ENCODE peak calls at places on chromosomes 7 and 10, in ten cellular contexts. C is activated T-cell treated with anti-CD3 and anti-CD28 coated beads, Interleukin-2, amount 50 U/mL, for 48 hours; G is stimulated activated CD4-positive, alpha-beta T cell treated with anti-CD3 and anti-CD28 coated beads, Interleukin-15, amount 100 ng/mL, for 24 hours; S is Daoy; I is activated CD4-positive, CD25-positive, alpha-beta regulatory T cell treated with anti-CD3 and anti-CD28 coated beads, Interleukin-2, amount 50 U/mL, for 72 hours; D is WTC11; B is immature natural killer cell; L is RWPE1; J is activated CD4-positive, alpha-beta memory T cell treated with anti-CD3 and anti-CD28 coated beads for 36 hours; P is amygdala. M is an unnamed sample.

GRCh38 chr7:20301311-20301939 is 29.3 kb upstream of the ITGB8 start:
- DNase-seq in C (no peak), G (no peak), S (peak), I (no peak), D (no peak), B (no peak), L (peak), J (no peak), P (no peak), M (no peak)

GRCh38 chr7:134936893-134937520 is 49.3 kb upstream of the AGBL3 start:
- DNase-seq in C (no peak), G (no peak), S (no peak), I (no peak), D (no peak), B (no peak), L (no peak), J (no peak), P (no peak), M (no peak)

GRCh38 chr7:5296015-5296621 is 13.4 kb downstream of the SLC29A4 start:
- DNase-seq in C (peak), G (peak), S (no peak), I (no peak), D (peak), B (peak), L (no peak), J (peak), P (no peak), M (no peak)

GRCh38 chr7:156162451-156162850 is 350.2 kb upstream of the SHH start:
- DNase-seq in C (no peak), G (no peak), S (no peak), I (no peak), D (no peak), B (no peak), L (no peak), J (no peak), P (no peak), M (no peak)

GRCh38 chr7:71026680-71027079 is 105.3 kb upstream of the GALNT17 start:
- DNase-seq in C (no peak), G (no peak), S (no peak), I (no peak), D (no peak), B (no peak), L (no peak), J (no peak), P (no peak), M (no peak)

GRCh38 chr10:8105932-8106331 is 51.4 kb downstream of the GATA3 start:
- DNase-seq in C (no peak), G (no peak), S (no peak), I (no peak), D (no peak), B (no peak), L (no peak), J (no peak), P (no peak), M (no peak)

GRCh38 chr7:26101471-26102151 is 50.4 kb upstream of the NFE2L3 start:
- DNase-seq in C (peak), G (no peak), S (no peak), I (peak), D (peak), B (peak), L (no peak), J (no peak), P (peak), M (no peak)

GRCh38 chr7:107948645-107949442 is 54.1 kb downstream of the LAMB1 start:
- DNase-seq in C (no peak), G (no peak), S (peak), I (no peak), D (no peak), B (no peak), L (peak), J (no peak), P (no peak), M (no peak)

GRCh38 chr10:95414844-95415545 is 124.2 kb upstream of the PDLIM1 start:
- DNase-seq in C (no peak), G (no peak), S (no peak), I (no peak), D (no peak), B (no peak), L (no peak), J (no peak), P (no peak), M (no peak)

GRCh38 chr10:69049564-69049955 is 38.3 kb upstream of the SRGN start:
- DNase-seq in C (no peak), G (no peak), S (no peak), I (no peak), D (no peak), B (no peak), L (no peak), J (no peak), P (no peak), M (no peak)

GRCh38 chr7:72337822-72338167 is 74.3 kb downstream of the CALN1 start:
- DNase-seq in C (no peak), G (no peak), S (no peak), I (no peak), D (no peak), B (no peak), L (no peak), J (no peak), P (no peak), M (no peak)

GRCh38 chr10:93342346-93342745 is 139.8 kb downstream of the MYOF start:
- DNase-seq in C (no peak), G (no peak), S (no peak), I (no peak), D (no peak), B (no peak), L (no peak), J (no peak), P (no peak), M (no peak)

GRCh38 chr10:11682896-11683295 is 59.3 kb upstream of the ECHDC3 start:
- DNase-seq in C (no peak), G (no peak), S (no peak), I (no peak), D (no peak), B (no peak), L (no peak), J (no peak), P (no peak), M (no peak)

GRCh38 chr10:21327239-21327993 is 198.1 kb downstream of the SKIDA1 start:
- DNase-seq in C (no peak), G (peak), S (no peak), I (no peak), D (no peak), B (no peak), L (no peak), J (no peak), P (no peak), M (no peak)

GRCh38 chr10:84140036-84140379 is 699 bp downstream of the GHITM start:
- DNase-seq in C (no peak), G (no peak), S (no peak), I (no peak), D (no peak), B (no peak), L (no peak), J (peak), P (no peak), M (no peak)

GRCh38 chr10:23155166-23155565 is 36.9 kb upstream of the PTF1A start:
- DNase-seq in C (no peak), G (no peak), S (peak), I (no peak), D (no peak), B (no peak), L (no peak), J (no peak), P (no peak), M (no peak)

GRCh38 chr10:131310054-131310903 is 1.2 kb downstream of the TCERG1L start:
- DNase-seq in C (no peak), G (no peak), S (peak), I (no peak), D (no peak), B (no peak), L (peak), J (no peak), P (no peak), M (no peak)

GRCh38 chr7:142496545-142496991 is 238.7 kb upstream of the PRSS58 start:
- DNase-seq in C (no peak), G (no peak), S (peak), I (no peak), D (no peak), B (no peak), L (peak), J (peak), P (no peak), M (no peak)

GRCh38 chr10:132626761-132627735 is 89.5 kb downstream of the INPP5A start:
- DNase-seq in C (no peak), G (no peak), S (no peak), I (peak), D (peak), B (no peak), L (no peak), J (no peak), P (peak), M (no peak)

GRCh38 chr7:106283831-106284515 is 810 bp downstream of the NAMPT start:
- DNase-seq in C (peak), G (peak), S (peak), I (peak), D (no peak), B (peak), L (peak), J (peak), P (peak), M (peak)

GRCh38 chr10:123392182-123392930 is 238.2 kb downstream of the BUB3 start:
- DNase-seq in C (no peak), G (no peak), S (no peak), I (no peak), D (no peak), B (no peak), L (no peak), J (no peak), P (no peak), M (no peak)

GRCh38 chr10:78229950-78230675 is 196.4 kb downstream of the RPS24 start:
- DNase-seq in C (no peak), G (no peak), S (no peak), I (no peak), D (no peak), B (peak), L (no peak), J (no peak), P (no peak), M (no peak)

GRCh38 chr7:100493476-100494264 is 9.9 kb downstream of the NYAP1 start:
- DNase-seq in C (peak), G (peak), S (peak), I (peak), D (peak), B (peak), L (no peak), J (peak), P (peak), M (peak)

GRCh38 chr10:7972367-7972766 is 82.1 kb upstream of the GATA3 start:
- DNase-seq in C (no peak), G (no peak), S (no peak), I (no peak), D (no peak), B (no peak), L (no peak), J (no peak), P (no peak), M (no peak)

GRCh38 chr10:72337039-72337629 is 17.6 kb downstream of the DNAJB12 start:
- DNase-seq in C (peak), G (peak), S (peak), I (peak), D (peak), B (peak), L (peak), J (peak), P (peak), M (peak)

GRCh38 chr7:41232086-41232485 is 470.8 kb downstream of the INHBA start:
- DNase-seq in C (no peak), G (no peak), S (peak), I (no peak), D (no peak), B (no peak), L (no peak), J (no peak), P (no peak), M (no peak)

GRCh38 chr7:82506702-82507101 is 63.1 kb upstream of the CACNA2D1 start:
- DNase-seq in C (no peak), G (no peak), S (peak), I (no peak), D (no peak), B (no peak), L (no peak), J (no peak), P (peak), M (no peak)

GRCh38 chr10:121873236-121873635 is 54.6 kb downstream of the ATE1 start:
- DNase-seq in C (no peak), G (no peak), S (no peak), I (no peak), D (no peak), B (no peak), L (peak), J (no peak), P (no peak), M (no peak)

GRCh38 chr10:132193907-132194552 is 7.3 kb downstream of the DPYSL4 start:
- DNase-seq in C (no peak), G (no peak), S (no peak), I (no peak), D (no peak), B (no peak), L (peak), J (peak), P (no peak), M (no peak)

GRCh38 chr7:145489609-145490008 is 627.0 kb upstream of the CNTNAP2 start:
- DNase-seq in C (no peak), G (no peak), S (no peak), I (no peak), D (no peak), B (no peak), L (no peak), J (no peak), P (no peak), M (no peak)